ENCODE peak calls at places on chromosomes 6 and 20, in eight cellular contexts. M is astrocyte, L is lower lobe of right lung, J is sigmoid colon, U is pancreas, E is transverse colon, B is breast epithelium, Z is body of pancreas. V is an unnamed sample. For H3K27me3 and H3K4me1, the result is how much of the 10 kb centered on the place peaks cover.

GRCh38 chr6:37732688-37733087 is 35.0 kb upstream of the MDGA1 start:
- DNase-seq in Z (no peak), U (no peak), L (no peak), M (no peak), B (no peak), E (no peak), J (no peak), V (no peak)

GRCh38 chr20:58550661-58551060 is 35.5 kb upstream of the APCDD1L start:
- DNase-seq in M (peak), J (peak), E (no peak), U (no peak), B (peak), L (no peak), Z (no peak), V (no peak)

GRCh38 chr6:3283641-3284435 is 25.1 kb downstream of the PSMG4 start:
- DNase-seq in J (peak), B (no peak), Z (no peak), U (no peak), E (no peak), M (no peak), L (no peak), V (peak)

GRCh38 chr6:156685823-156686428 is 91.3 kb upstream of the ARID1B start:
- DNase-seq in Z (no peak), B (no peak), M (no peak), E (no peak), L (no peak), J (no peak), U (no peak), V (no peak)

GRCh38 chr20:23641936-23642751 is 4.4 kb upstream of the CST3 start:
- DNase-seq in L (no peak), B (no peak), U (no peak), J (peak), M (peak), E (no peak), Z (no peak), V (no peak)

GRCh38 chr6:3612341-3613041 is 139.0 kb downstream of the PXDC1 start:
- DNase-seq in Z (no peak), L (no peak), J (no peak), B (peak), E (no peak), M (peak), U (peak), V (no peak)

GRCh38 chr6:143755301-143755744 is 77.6 kb downstream of the PHACTR2 start:
- DNase-seq in Z (no peak), L (no peak), B (no peak), M (peak), E (no peak), J (no peak), U (no peak), V (no peak)

GRCh38 chr6:40960784-40961430 is 78.1 kb downstream of the UNC5CL start:
- DNase-seq in L (no peak), Z (no peak), B (no peak), J (no peak), U (no peak), E (no peak), M (no peak), V (no peak)

GRCh38 chr6:160104821-160105517 is 16.6 kb upstream of the SLC22A1 start:
- DNase-seq in J (no peak), L (no peak), E (no peak), B (no peak), Z (no peak), U (no peak), M (no peak), V (peak)

DNA sequence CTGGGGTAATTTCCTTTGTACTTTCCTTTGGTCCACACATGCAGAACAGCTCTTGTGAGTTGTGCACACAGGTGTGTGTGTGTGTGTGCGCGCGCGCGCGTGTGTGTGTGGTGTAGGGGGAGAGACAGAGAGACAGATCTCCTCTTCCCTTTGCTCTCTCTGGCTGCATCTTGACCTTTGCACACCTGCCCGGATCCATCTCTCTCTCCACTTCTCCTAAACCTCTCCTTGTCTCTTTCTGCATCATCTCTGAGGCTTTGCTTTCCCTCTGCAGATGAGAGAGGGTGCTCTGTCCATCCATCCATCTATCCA is 67.0 kb downstream of the SRC start:
- DNase-seq in L (no peak), Z (no peak), U (no peak), E (no peak), J (no peak), M (no peak), B (no peak), V (no peak)
- H3K27me3 ChIP-seq in L (under half), Z (under half), U (under half), E (under half), J (under half), M (under half), B (under half), V (under half)

DNA sequence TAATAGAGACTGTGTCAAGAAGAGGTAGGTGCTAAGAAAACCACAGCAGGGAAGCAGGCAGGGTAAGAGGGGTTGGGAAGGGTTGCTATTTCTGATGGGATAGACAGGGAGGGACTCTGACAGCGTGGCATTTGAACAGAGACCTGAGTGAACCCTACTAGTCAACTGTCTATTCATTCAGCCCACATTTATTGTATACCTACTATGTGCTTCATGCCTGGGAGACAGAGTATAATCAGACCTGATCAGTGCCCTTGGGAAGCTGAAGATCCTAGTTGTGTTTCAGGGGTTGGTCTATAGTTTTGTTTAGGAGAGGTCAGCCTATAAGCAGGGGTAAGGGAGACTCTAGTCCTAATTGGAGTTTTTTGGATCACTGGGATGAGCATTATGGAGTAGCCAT is 14.9 kb upstream of the CAPN11 start:
- DNase-seq in U (no peak), J (no peak), Z (no peak), E (no peak), B (no peak), L (no peak), M (no peak), V (no peak)
- H3K4me1 ChIP-seq in U (under half), J (under half), Z (under half), E (under half), B (under half), L (under half), M (under half), V (under half)

GRCh38 chr6:22437665-22438064 is 131.7 kb upstream of the HDGFL1 start:
- DNase-seq in E (no peak), J (no peak), B (no peak), M (no peak), Z (no peak), L (no peak), U (no peak), V (no peak)
- H3K27me3 ChIP-seq in E (under half), J (under half), B (under half), M (under half), Z (under half), L (under half), U (under half), V (under half)

GRCh38 chr6:104459543-104459942 is 400.2 kb downstream of the HACE1 start:
- DNase-seq in U (no peak), B (no peak), E (no peak), L (no peak), J (no peak), M (no peak), Z (no peak), V (no peak)
- H3K4me1 ChIP-seq in U (under half), B (under half), E (under half), L (under half), J (under half), M (under half), Z (under half), V (under half)

GRCh38 chr6:70282906-70283461 is 19.9 kb downstream of the COL9A1 start:
- DNase-seq in L (no peak), B (no peak), J (no peak), Z (no peak), M (no peak), E (no peak), U (no peak), V (no peak)
- H3K27me3 ChIP-seq in L (under half), B (under half), J (under half), Z (under half), M (under half), E (under half), U (under half), V (half or more)

GRCh38 chr6:7161253-7161623 is 53.5 kb downstream of the RREB1 start:
- DNase-seq in E (no peak), J (no peak), L (no peak), B (no peak), M (no peak), U (no peak), Z (no peak), V (no peak)
- H3K4me1 ChIP-seq in E (half or more), J (half or more), L (half or more), B (under half), M (under half), U (under half), Z (half or more), V (half or more)

GRCh38 chr20:44805991-44806729 is 4.2 kb downstream of the RIMS4 start:
- DNase-seq in L (peak), J (peak), Z (no peak), B (no peak), E (no peak), U (no peak), M (peak), V (peak)
- H3K27me3 ChIP-seq in L (half or more), J (under half), Z (under half), B (under half), E (half or more), U (under half), M (half or more), V (under half)

GRCh38 chr6:7646394-7646793 is 56.4 kb downstream of the SNRNP48 start:
- DNase-seq in B (no peak), J (no peak), Z (no peak), E (no peak), L (no peak), U (no peak), M (no peak), V (no peak)

GRCh38 chr6:7652957-7653356 is 63.0 kb downstream of the SNRNP48 start:
- DNase-seq in B (no peak), U (no peak), Z (no peak), L (no peak), J (no peak), E (no peak), M (no peak), V (no peak)

GRCh38 chr6:7650876-7651275 is 60.9 kb downstream of the SNRNP48 start:
- DNase-seq in U (no peak), M (peak), L (no peak), E (no peak), B (no peak), Z (no peak), J (no peak), V (no peak)

GRCh38 chr6:7647504-7647903 is 57.5 kb downstream of the SNRNP48 start:
- DNase-seq in B (no peak), M (no peak), L (no peak), J (no peak), Z (no peak), U (no peak), E (no peak), V (no peak)

GRCh38 chr6:7649037-7649810 is 59.2 kb downstream of the SNRNP48 start:
- DNase-seq in L (no peak), J (no peak), E (no peak), B (no peak), U (no peak), M (no peak), Z (no peak), V (no peak)
- H3K4me1 ChIP-seq in L (under half), J (under half), E (under half), B (under half), U (under half), M (under half), Z (under half), V (under half)

GRCh38 chr6:46011241-46012085 is 4.2 kb downstream of the CLIC5 start:
- DNase-seq in J (no peak), L (no peak), E (peak), M (no peak), Z (no peak), U (no peak), B (no peak), V (no peak)
- H3K27me3 ChIP-seq in J (under half), L (under half), E (under half), M (under half), Z (under half), U (under half), B (under half), V (under half)